ENCODE peak calls at places on chromosomes 12 and 14, in nine cellular contexts. Y, O, I, L, S, F, Z, U and E are unnamed samples.
A peak's percentile ranks its signal among the peaks of the same experiment; 100 is the strongest.

GRCh38 chr14:102171173-102172020 is 31.7 kb downstream of the WDR20 start:
- DNase-seq in I (no peak), Z (no peak), O (no peak), L (no peak), S (no peak), Y (no peak), F (no peak), U (no peak), E (no peak)

GRCh38 chr12:32522322-32523221 is 123.2 kb downstream of the FGD4 start:
- DNase-seq in I (no peak), Z (no peak), O (no peak), F (peak; percentile 23), L (no peak), S (no peak), U (no peak), Y (no peak), E (no peak)

GRCh38 chr12:64840949-64841717 is 16.7 kb downstream of the TBC1D30 start:
- DNase-seq in L (no peak), Y (no peak), U (no peak), S (no peak), Z (no peak), O (peak; percentile 18), I (no peak), F (no peak), E (no peak)

GRCh38 chr14:34355584-34356266 is 106.3 kb downstream of the SPTSSA start:
- DNase-seq in O (no peak), Z (no peak), F (no peak), L (no peak), Y (no peak), S (no peak), I (no peak), U (no peak), E (peak; percentile 26)

GRCh38 chr12:19026035-19026434 is 103.5 kb upstream of the PLEKHA5 start:
- DNase-seq in F (no peak), L (no peak), S (no peak), Z (no peak), O (no peak), U (no peak), I (no peak), Y (no peak), E (no peak)

GRCh38 chr12:106445981-106446380 is 88.4 kb downstream of the POLR3B start:
- DNase-seq in Z (no peak), U (no peak), Y (no peak), O (no peak), S (no peak), I (no peak), L (no peak), F (no peak), E (no peak)

GRCh38 chr14:64812412-64812811 is 67.3 kb downstream of the SPTB start:
- DNase-seq in I (no peak), O (peak; percentile 81), L (no peak), U (no peak), F (peak; percentile 60), S (peak; percentile 74), Z (no peak), Y (no peak), E (no peak)

GRCh38 chr12:132717011-132717410 is 6.4 kb downstream of the PGAM5 start:
- DNase-seq in S (no peak), L (no peak), O (no peak), F (no peak), Z (no peak), U (no peak), Y (no peak), I (no peak), E (no peak)

GRCh38 chr14:89444044-89444443 is 27.0 kb upstream of the FOXN3 start:
- DNase-seq in O (no peak), Y (no peak), Z (no peak), U (no peak), L (no peak), F (peak; percentile 69), I (no peak), S (no peak), E (no peak)

GRCh38 chr14:75648066-75648838 is 12.4 kb downstream of the ERG28 start:
- DNase-seq in I (peak; percentile 87), Z (no peak), U (no peak), Y (no peak), L (peak; percentile 77), F (no peak), O (peak; percentile 75), S (peak; percentile 75), E (no peak)

GRCh38 chr12:56880416-56881035 is 53.7 kb downstream of the SDR9C7 start:
- DNase-seq in U (no peak), L (no peak), S (no peak), Y (no peak), F (no peak), Z (no peak), O (no peak), I (no peak), E (no peak)

GRCh38 chr14:105860615-105861580 is 334.5 kb downstream of the TMEM121 start:
- DNase-seq in S (peak; percentile 25), Y (no peak), I (peak; percentile 26), O (no peak), Z (no peak), L (no peak), F (peak; percentile 9), U (no peak), E (no peak)

GRCh38 chr14:21093769-21094681 is 4.4 kb downstream of the ZNF219 start:
- DNase-seq in U (no peak), Z (no peak), S (no peak), I (no peak), L (peak; percentile 57), Y (no peak), O (peak; percentile 61), F (no peak), E (peak; percentile 71)

GRCh38 chr14:58637391-58638230 is at the start of gene DACT1:
- DNase-seq in Z (no peak), U (peak; percentile 49), F (peak; percentile 81), S (peak; percentile 44), Y (no peak), O (peak; percentile 92), L (peak; percentile 94), I (peak; percentile 75), E (peak; percentile 82)

GRCh38 chr12:69415471-69416275 is 54.5 kb upstream of the FRS2 start:
- DNase-seq in F (peak; percentile 34), S (peak; percentile 50), U (no peak), Z (no peak), I (no peak), L (peak; percentile 67), O (peak; percentile 74), Y (no peak), E (peak; percentile 55)

GRCh38 chr14:34874386-34875030 is 652 bp downstream of the BAZ1A start:
- DNase-seq in Z (peak; percentile 19), F (peak; percentile 72), S (peak; percentile 52), I (peak; percentile 73), U (peak; percentile 27), O (peak; percentile 76), Y (peak; percentile 30), L (peak; percentile 81), E (peak; percentile 86)

GRCh38 chr12:57620936-57621496 is 9.8 kb downstream of the ARHGEF25 start:
- DNase-seq in O (no peak), Y (no peak), S (no peak), Z (no peak), U (no peak), F (peak; percentile 50), L (peak; percentile 62), I (no peak), E (peak; percentile 59)

GRCh38 chr12:127519766-127520165 is 747.2 kb upstream of the TMEM132C start:
- DNase-seq in U (no peak), Y (no peak), O (no peak), I (no peak), F (no peak), S (no peak), Z (no peak), L (no peak), E (no peak)

GRCh38 chr14:75877292-75877691 is 104.5 kb downstream of the TGFB3 start:
- DNase-seq in I (no peak), U (no peak), Y (no peak), S (no peak), Z (no peak), F (no peak), L (peak; percentile 72), O (no peak), E (no peak)

GRCh38 chr12:22856120-22856699 is 231.2 kb downstream of the ETNK1 start:
- DNase-seq in L (no peak), I (no peak), Z (no peak), F (peak; percentile 1), U (no peak), Y (no peak), S (no peak), O (peak; percentile 28), E (peak; percentile 37)

GRCh38 chr12:130831246-130831645 is 7.8 kb downstream of the STX2 start:
- DNase-seq in Z (no peak), S (no peak), O (no peak), L (no peak), I (no peak), Y (no peak), U (no peak), F (no peak), E (no peak)

GRCh38 chr12:31322651-31323248 is 3.2 kb downstream of the SINHCAF start:
- DNase-seq in I (no peak), U (no peak), L (no peak), Z (no peak), Y (no peak), S (no peak), O (peak; percentile 36), F (no peak), E (no peak)

GRCh38 chr12:62716866-62717477 is 218.0 kb downstream of the PPM1H start:
- DNase-seq in U (no peak), Y (no peak), I (no peak), Z (no peak), F (no peak), O (no peak), L (no peak), S (no peak), E (no peak)